ENCODE peak calls at places on chromosome 11, in nine cellular contexts. G is IMR-90; D is EL; K is ureter; F is stimulated activated CD8-positive, alpha-beta memory T cell treated with anti-CD3 and anti-CD28 coated beads, Interleukin-7, amount 100 ng/mL, for 24 hours; B is WTC11; W is AG08396; J is HFFc6; S is epithelial cell of prostate. U is an unnamed sample.

GRCh38 chr11:15988693-15989231 is 367.6 kb downstream of the SOX6 start:
- DNase-seq in B (peak; percentile 55), W (no peak), D (no peak), S (no peak), G (no peak), J (no peak), F (no peak), K (no peak), U (no peak)

GRCh38 chr11:107017433-107018227 is 646 bp downstream of the GUCY1A2 start:
- DNase-seq in S (no peak), G (no peak), W (peak; percentile 35), D (peak; percentile 62), F (no peak), K (peak; percentile 57), J (no peak), B (peak; percentile 82), U (peak; percentile 7)

GRCh38 chr11:74024630-74025029 is 15.7 kb upstream of the UCP3 start:
- DNase-seq in F (no peak), W (peak; percentile 47), G (peak; percentile 92), K (no peak), S (no peak), B (no peak), J (peak; percentile 64), D (peak; percentile 84), U (peak; percentile 53)

GRCh38 chr11:83284501-83285051 is 1.6 kb downstream of the CCDC90B start:
- DNase-seq in D (no peak), B (no peak), F (no peak), K (no peak), W (no peak), J (no peak), G (no peak), S (no peak), U (peak; percentile 36)

GRCh38 chr11:44777537-44778199 is 50.9 kb downstream of the TSPAN18 start:
- DNase-seq in F (no peak), G (no peak), D (no peak), J (no peak), S (no peak), K (no peak), W (no peak), B (no peak), U (no peak)

GRCh38 chr11:111733009-111733408 is 33.2 kb downstream of the PPP2R1B start:
- DNase-seq in W (peak; percentile 57), J (peak; percentile 61), S (no peak), G (peak; percentile 91), D (peak; percentile 83), B (no peak), F (no peak), K (no peak), U (peak; percentile 96)

GRCh38 chr11:22244986-22245592 is 52.2 kb downstream of the ANO5 start:
- DNase-seq in W (peak; percentile 12), K (peak; percentile 39), J (no peak), G (peak; percentile 19), D (peak; percentile 1), S (no peak), B (peak; percentile 46), F (no peak), U (peak; percentile 36)

GRCh38 chr11:123799438-123799837 is 6.7 kb downstream of the OR6M1 start:
- DNase-seq in J (no peak), D (no peak), S (no peak), K (no peak), W (no peak), F (no peak), B (no peak), G (no peak), U (no peak)

GRCh38 chr11:65560555-65561418 is 2.6 kb upstream of the LTBP3 start:
- DNase-seq in F (no peak), B (peak; percentile 77), K (no peak), J (no peak), G (peak; percentile 66), W (peak; percentile 48), S (no peak), D (peak; percentile 76), U (peak; percentile 91)

GRCh38 chr11:123111465-123111864 is 49.5 kb upstream of the HSPA8 start:
- DNase-seq in K (no peak), D (peak; percentile 54), W (peak; percentile 35), G (peak; percentile 65), B (no peak), F (no peak), J (peak; percentile 58), S (peak; percentile 18), U (peak; percentile 41)

GRCh38 chr11:126892781-126893180 is 107.8 kb downstream of the KIRREL3 start:
- DNase-seq in D (no peak), W (no peak), J (no peak), G (no peak), K (no peak), S (no peak), F (no peak), B (no peak), U (no peak)

U was measured in endothelial cell of umbilical vein.